ENCODE peak calls at places on chromosomes 4 and X, in six cellular contexts. C is suprapubic skin, U is BJ, G is tibial nerve, I is fibroblast of pulmonary artery, T is pancreas. Z is an unnamed sample.

GRCh38 chrX:68748030-68748429 is 80.8 kb upstream of the EFNB1 start:
- DNase-seq in C (no peak), U (no peak), G (no peak), I (no peak), T (no peak), Z (no peak)

GRCh38 chr4:173515458-173515857 is 14.6 kb downstream of the HAND2 start:
- DNase-seq in T (no peak), G (no peak), I (no peak), C (no peak), U (no peak), Z (no peak)

GRCh38 chr4:38583102-38583501 is 80.9 kb upstream of the KLF3 start:
- DNase-seq in T (no peak), U (no peak), G (no peak), C (no peak), I (no peak), Z (no peak)

GRCh38 chr4:96149911-96150310 is 310.0 kb downstream of the PDHA2 start:
- DNase-seq in T (no peak), G (no peak), U (no peak), C (no peak), I (peak; percentile 33), Z (no peak)

GRCh38 chrX:132958086-132958703 is at the start of gene HS6ST2:
- DNase-seq in C (no peak), G (no peak), T (peak; percentile 20), U (no peak), I (no peak), Z (peak; percentile 43)

GRCh38 chr4:8283631-8284121 is 14.1 kb downstream of the HTRA3 start:
- DNase-seq in T (no peak), C (peak; percentile 60), U (no peak), I (no peak), G (no peak), Z (no peak)

GRCh38 chrX:19875051-19875432 is 12.4 kb downstream of the SH3KBP1 start:
- DNase-seq in C (no peak), U (no peak), I (no peak), T (no peak), G (peak; percentile 4), Z (no peak)

GRCh38 chr4:39469429-39470077 is 10.7 kb downstream of the LIAS start:
- DNase-seq in I (peak; percentile 91), G (peak; percentile 54), U (peak; percentile 57), T (peak; percentile 29), C (no peak), Z (no peak)

GRCh38 chr4:35105486-35105885 is 1138.8 kb downstream of the ARAP2 start:
- DNase-seq in U (no peak), C (no peak), G (no peak), T (no peak), I (no peak), Z (no peak)

GRCh38 chr4:19429684-19430083 is 822.0 kb upstream of the SLIT2 start:
- DNase-seq in U (no peak), T (no peak), I (no peak), G (no peak), C (no peak), Z (no peak)

GRCh38 chrX:72027914-72028307 is 103.8 kb downstream of the RTL5 start:
- DNase-seq in U (no peak), G (no peak), I (no peak), T (no peak), C (peak; percentile 4), Z (no peak)

GRCh38 chr4:101271516-101271915 is 75.8 kb downstream of the PPP3CA start:
- DNase-seq in U (no peak), T (no peak), C (no peak), I (no peak), G (no peak), Z (no peak)

GRCh38 chr4:140156529-140157171 is 2.7 kb upstream of the MAML3 start:
- DNase-seq in T (no peak), I (no peak), C (no peak), G (no peak), U (no peak), Z (no peak)

GRCh38 chr4:46886711-46887110 is 22.3 kb downstream of the COX7B2 start:
- DNase-seq in T (no peak), G (no peak), I (peak; percentile 21), C (no peak), U (no peak), Z (no peak)
- TF ChIP-seq CTCF in T (no peak), G (no peak), I (peak; percentile 36), C (no peak), U (peak; percentile 13), Z (no peak)

GRCh38 chrX:36983831-36984230 is 24.3 kb upstream of the FAM47C start:
- DNase-seq in C (no peak), I (no peak), U (no peak), G (no peak), T (no peak), Z (no peak)

GRCh38 chrX:36986231-36986630 is 21.9 kb upstream of the FAM47C start:
- DNase-seq in T (no peak), G (no peak), I (no peak), C (no peak), U (no peak), Z (no peak)
- H3K4me3 ChIP-seq in T (peak overlapping the region; percentile 9), G (no peak overlapping the region), I (no peak overlapping the region), C (peak overlapping the region; percentile 23), U (no peak overlapping the region), Z (no peak overlapping the region)

GRCh38 chr4:73979407-73979806 is 2.4 kb downstream of the PF4 start:
- DNase-seq in I (no peak), G (no peak), T (no peak), U (no peak), C (no peak), Z (no peak)

GRCh38 chr4:73974352-73974751 is 7.5 kb downstream of the PF4 start:
- DNase-seq in U (no peak), I (no peak), G (no peak), C (no peak), T (no peak), Z (no peak)

GRCh38 chr4:73976716-73977115 is 5.1 kb downstream of the PF4 start:
- DNase-seq in C (no peak), U (no peak), I (peak; percentile 61), G (no peak), T (no peak), Z (no peak)

GRCh38 chr4:73978886-73979285 is 2.9 kb downstream of the PF4 start:
- DNase-seq in T (no peak), U (peak; percentile 64), C (no peak), I (peak; percentile 85), G (no peak), Z (no peak)

GRCh38 chr4:73976217-73976616 is 5.6 kb downstream of the PF4 start:
- DNase-seq in U (no peak), T (no peak), I (no peak), G (no peak), C (no peak), Z (no peak)
- TF ChIP-seq CTCF in U (no peak), T (no peak), I (no peak), G (no peak), C (no peak), Z (no peak)

DNA sequence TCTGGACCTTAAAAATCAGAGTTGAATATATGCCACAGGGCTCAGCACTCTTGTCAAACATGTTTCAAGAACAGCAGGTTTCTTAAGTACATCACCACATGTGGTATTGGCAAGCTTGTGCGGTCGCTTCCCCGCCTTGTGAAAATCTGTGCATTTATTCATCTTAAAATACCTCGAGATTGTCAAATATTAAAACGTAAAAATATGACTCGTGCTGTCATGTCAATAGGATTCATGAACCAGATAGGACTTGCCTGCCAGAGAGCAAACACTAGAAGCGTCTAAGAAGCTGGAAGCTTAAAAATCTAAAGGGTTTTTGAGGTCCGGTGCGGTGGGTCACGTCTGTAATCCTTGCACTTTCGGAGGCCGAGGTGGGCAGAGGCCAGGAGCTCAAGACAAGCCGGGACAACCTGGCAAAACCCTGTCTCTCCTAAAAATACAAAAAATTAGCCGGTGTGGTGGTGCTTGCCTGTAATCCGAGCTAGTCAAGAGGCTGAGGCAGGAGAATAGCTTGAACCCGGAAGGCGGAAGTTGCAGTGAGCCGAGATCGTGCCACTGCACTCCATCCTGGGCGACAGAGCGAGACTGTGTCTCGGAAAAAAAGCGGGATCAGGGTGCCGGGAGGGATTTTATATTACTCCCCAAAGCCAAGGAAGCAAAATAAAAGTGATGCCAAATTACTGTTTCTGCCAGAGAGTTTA is 40.2 kb upstream of the TMEM154 start:
- DNase-seq in G (no peak), I (no peak), C (no peak), T (no peak), U (no peak), Z (no peak)
- H3K4me3 ChIP-seq in G (no peak overlapping the region), I (no peak overlapping the region), C (peak overlapping the region; percentile 27), T (no peak overlapping the region), U (no peak overlapping the region), Z (no peak overlapping the region)